ENCODE peak calls at places on chromosome 2, in five cellular contexts. E, D, O, V and L are unnamed samples.

GRCh38 chr2:214265991-214266489 is 144.8 kb upstream of the VWC2L start:
- DNase-seq in E (no peak), D (no peak), O (no peak), V (no peak), L (no peak)

GRCh38 chr2:118752762-118753429 is 94.6 kb downstream of the EN1 start:
- DNase-seq in E (no peak), D (no peak), O (no peak), V (no peak), L (no peak)

GRCh38 chr2:151027147-151027546 is 234.5 kb downstream of the RBM43 start:
- DNase-seq in E (no peak), D (no peak), O (no peak), V (peak; percentile 34), L (no peak)

GRCh38 chr2:233037078-233037477 is 4.6 kb downstream of the NEU2 start:
- DNase-seq in E (no peak), D (no peak), O (no peak), V (no peak), L (no peak)

GRCh38 chr2:118667366-118667765 is 180.1 kb downstream of the EN1 start:
- DNase-seq in E (no peak), D (no peak), O (no peak), V (no peak), L (no peak)

GRCh38 chr2:86304416-86304815 is 33.0 kb downstream of the REEP1 start:
- DNase-seq in E (no peak), D (no peak), O (no peak), V (no peak), L (no peak)

GRCh38 chr2:112151275-112151674 is 13.1 kb downstream of the FBLN7 start:
- DNase-seq in E (no peak), D (no peak), O (no peak), V (no peak), L (no peak)

GRCh38 chr2:10122500-10123280 is at the start of gene RRM2:
- DNase-seq in E (peak; percentile 84), D (peak; percentile 95), O (peak; percentile 92), V (peak; percentile 97), L (peak; percentile 87)

GRCh38 chr2:175743020-175743419 is 259.0 kb downstream of the LNPK start:
- DNase-seq in E (no peak), D (no peak), O (no peak), V (no peak), L (no peak)

GRCh38 chr2:164661349-164661748 is 40.1 kb upstream of the GRB14 start:
- DNase-seq in E (no peak), D (no peak), O (no peak), V (no peak), L (no peak)

GRCh38 chr2:73730810-73731209 is 6.3 kb downstream of the TPRKB start:
- DNase-seq in E (no peak), D (no peak), O (no peak), V (no peak), L (no peak)

GRCh38 chr2:71784734-71785549 is 331.6 kb downstream of the DYSF start:
- DNase-seq in E (no peak), D (peak; percentile 34), O (no peak), V (no peak), L (no peak)

GRCh38 chr2:109410021-109410815 is 203.5 kb downstream of the SEPTIN10 start:
- DNase-seq in E (no peak), D (no peak), O (no peak), V (peak; percentile 45), L (no peak)

DNA sequence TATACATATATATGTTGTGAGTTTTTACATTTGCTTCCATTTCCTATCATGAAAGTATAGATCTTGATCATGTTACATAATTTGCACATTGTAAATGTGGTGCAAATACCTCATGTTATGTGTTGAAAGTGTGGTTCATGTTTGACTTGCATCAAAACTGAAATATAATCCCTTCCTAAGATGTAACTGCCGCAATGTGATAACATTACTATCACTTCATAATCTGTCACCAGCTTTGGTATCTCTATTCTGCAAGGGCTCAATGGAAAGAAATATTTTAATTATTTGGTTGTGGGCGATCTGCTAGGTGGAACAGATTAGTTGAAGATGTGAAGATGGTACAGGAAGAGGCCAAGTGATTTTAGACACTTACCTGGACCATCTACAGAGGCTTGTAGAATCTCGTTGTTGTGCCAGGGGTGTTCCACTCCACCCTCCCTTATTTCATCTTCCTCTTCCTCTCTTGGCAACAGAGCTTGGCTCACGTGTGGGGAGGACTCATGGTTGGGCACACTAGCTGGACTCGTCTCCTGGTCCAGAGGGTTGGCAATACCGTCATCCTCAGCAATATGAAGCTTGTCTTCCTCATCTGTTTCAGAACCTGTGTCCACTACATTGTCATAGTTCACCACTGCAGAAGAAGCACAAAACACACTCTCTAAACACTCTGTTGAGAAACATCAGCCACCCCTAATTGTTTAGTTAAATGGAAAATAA is 90.4 kb downstream of the ZEB2 start:
- DNase-seq in E (no peak), D (no peak), O (no peak), V (no peak), L (no peak)
- H3K4me3 ChIP-seq in E (no peak overlapping the region), D (no peak overlapping the region), O (no peak overlapping the region), V (no peak overlapping the region), L (no peak overlapping the region)

GRCh38 chr2:46990231-46990588 is 74.6 kb upstream of the MCFD2 start:
- DNase-seq in E (no peak), D (no peak), O (no peak), V (no peak), L (no peak)
- H3K36me3 ChIP-seq in E (peaks cover 16% of the 10 kb centered on the region), D (peaks cover 29% of the 10 kb centered on the region), O (peaks cover 3% of the 10 kb centered on the region), V (no peaks in the 10 kb centered on the region), L (no peaks in the 10 kb centered on the region)

GRCh38 chr2:218961229-218961628 is 1.8 kb downstream of the CDK5R2 start:
- DNase-seq in E (no peak), D (no peak), O (no peak), V (no peak), L (no peak)
- H3K4me3 ChIP-seq in E (no peak overlapping the region), D (no peak overlapping the region), O (no peak overlapping the region), V (no peak overlapping the region), L (no peak overlapping the region)

DNA sequence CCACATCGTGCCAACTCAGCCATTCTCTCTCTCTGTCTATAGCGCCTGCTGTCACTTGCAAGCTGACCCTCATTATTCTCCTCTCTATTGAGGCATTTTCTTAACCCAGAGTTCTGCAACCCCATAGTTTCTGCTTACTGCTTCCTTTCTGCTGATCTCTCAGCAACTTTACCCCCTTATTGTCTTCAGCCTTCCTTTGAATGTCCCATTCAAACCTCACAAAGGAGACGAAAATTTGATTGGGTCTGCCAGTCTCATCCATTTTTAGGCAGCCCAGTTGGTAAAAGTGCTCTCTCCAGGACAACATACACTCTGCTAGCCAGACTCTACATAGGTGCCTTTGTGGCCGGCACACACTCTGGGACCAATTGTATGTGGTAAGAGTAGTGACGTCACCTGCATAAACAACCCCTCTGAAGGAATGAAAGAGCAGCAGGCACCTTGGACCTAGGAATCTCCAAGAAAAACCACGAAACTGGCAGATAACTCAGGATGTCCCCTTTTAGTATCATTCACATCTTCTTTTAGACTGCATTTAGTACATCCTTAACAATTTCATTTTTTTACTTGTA is 367.2 kb upstream of the KCNH7 start:
- DNase-seq in E (no peak), D (no peak), O (no peak), V (no peak), L (no peak)
- H3K36me3 ChIP-seq in E (no peaks in the 10 kb centered on the region), D (no peaks in the 10 kb centered on the region), O (no peaks in the 10 kb centered on the region), V (no peaks in the 10 kb centered on the region), L (no peaks in the 10 kb centered on the region)

GRCh38 chr2:148885988-148886387 is 11.0 kb downstream of the KIF5C start:
- DNase-seq in E (no peak), D (no peak), O (no peak), V (no peak), L (no peak)

GRCh38 chr2:148893906-148894305 is 18.9 kb downstream of the KIF5C start:
- DNase-seq in E (no peak), D (no peak), O (no peak), V (no peak), L (no peak)

GRCh38 chr2:148887349-148888002 is 12.4 kb downstream of the KIF5C start:
- DNase-seq in E (no peak), D (no peak), O (no peak), V (no peak), L (no peak)

GRCh38 chr2:148885209-148885608 is 10.2 kb downstream of the KIF5C start:
- DNase-seq in E (no peak), D (no peak), O (no peak), V (no peak), L (no peak)

GRCh38 chr2:148888003-148888501 is 13.0 kb downstream of the KIF5C start:
- DNase-seq in E (no peak), D (peak; percentile 25), O (no peak), V (peak; percentile 37), L (no peak)
- H3K4me3 ChIP-seq in E (peak overlapping the region; percentile 16), D (peak overlapping the region; percentile 59), O (peak overlapping the region; percentile 18), V (peak overlapping the region; percentile 31), L (peak overlapping the region; percentile 57)

GRCh38 chr2:230772189-230772588 is 59.5 kb downstream of the CAB39 start:
- DNase-seq in E (no peak), D (no peak), O (no peak), V (no peak), L (no peak)
- H3K36me3 ChIP-seq in E (peaks cover 3% of the 10 kb centered on the region), D (no peaks in the 10 kb centered on the region), O (no peaks in the 10 kb centered on the region), V (peaks cover 6% of the 10 kb centered on the region), L (no peaks in the 10 kb centered on the region)